ENCODE peak calls at places on chromosomes 5 and 9, in ten cellular contexts. I, A, Y, N, K, P, X, B, F and T are unnamed samples.

GRCh38 chr9:87350915-87351314 is 146.8 kb upstream of the DAPK1 start:
- DNase-seq in X (no peak), A (no peak), F (no peak), B (no peak), Y (no peak), K (no peak), P (no peak), I (no peak), N (no peak), T (no peak)

GRCh38 chr9:136922540-136922939 is 22.0 kb downstream of the FBXW5 start:
- DNase-seq in I (no peak), P (no peak), B (no peak), X (no peak), K (no peak), F (no peak), Y (no peak), A (no peak), N (no peak), T (no peak)

GRCh38 chr5:164597293-164597900 is 1092.0 kb downstream of the MAT2B start:
- DNase-seq in K (no peak), P (peak; percentile 18), I (no peak), X (no peak), Y (no peak), F (no peak), B (no peak), N (no peak), A (no peak), T (no peak)

GRCh38 chr5:88785396-88786216 is 97.4 kb downstream of the MEF2C start:
- DNase-seq in P (peak; percentile 82), X (peak; percentile 61), B (no peak), Y (peak; percentile 96), A (peak; percentile 30), F (no peak), N (peak; percentile 68), I (no peak), K (no peak), T (no peak)

GRCh38 chr5:76766746-76767145 is 50.8 kb downstream of the F2R start:
- DNase-seq in X (no peak), Y (peak; percentile 68), I (no peak), F (no peak), K (no peak), B (no peak), P (no peak), N (no peak), A (no peak), T (no peak)

GRCh38 chr5:175873090-175873454 is 1.7 kb downstream of the CPLX2 start:
- DNase-seq in K (no peak), X (no peak), N (no peak), A (no peak), Y (no peak), B (no peak), I (no peak), F (no peak), P (peak; percentile 5), T (no peak)

GRCh38 chr9:118635416-118635815 is 733.8 kb downstream of the BRINP1 start:
- DNase-seq in A (no peak), N (no peak), K (no peak), I (no peak), F (no peak), Y (no peak), X (no peak), B (no peak), P (no peak), T (no peak)

GRCh38 chr5:94544031-94544650 is 74.3 kb downstream of the KIAA0825 start:
- DNase-seq in K (no peak), B (no peak), N (no peak), X (no peak), P (no peak), Y (peak; percentile 7), I (no peak), A (no peak), F (no peak), T (no peak)

GRCh38 chr9:35603506-35603985 is 1.5 kb upstream of the TESK1 start:
- DNase-seq in N (no peak), A (peak; percentile 61), I (peak; percentile 86), Y (no peak), B (peak; percentile 82), X (peak; percentile 72), F (peak; percentile 91), P (no peak), K (peak; percentile 55), T (peak; percentile 88)

GRCh38 chr5:59756373-59757035 is 137.0 kb downstream of the PDE4D start:
- DNase-seq in F (no peak), B (no peak), N (no peak), A (no peak), Y (no peak), P (no peak), K (no peak), I (no peak), X (no peak), T (no peak)

GRCh38 chr9:107827884-107828283 is 338.3 kb upstream of the KLF4 start:
- DNase-seq in Y (no peak), K (no peak), A (no peak), N (no peak), F (no peak), B (no peak), X (no peak), I (no peak), P (no peak), T (no peak)

GRCh38 chr9:7591501-7591900 is 208.1 kb downstream of the DMAC1 start:
- DNase-seq in Y (no peak), F (no peak), I (no peak), X (no peak), P (no peak), N (no peak), K (no peak), B (no peak), A (no peak), T (no peak)

GRCh38 chr5:173789031-173789920 is 98.9 kb upstream of the CPEB4 start:
- DNase-seq in A (peak; percentile 13), B (no peak), P (no peak), F (no peak), Y (no peak), K (no peak), I (no peak), X (peak; percentile 89), N (peak; percentile 60), T (no peak)
- H3K4me3 ChIP-seq in A (no peak overlapping the region), B (no peak overlapping the region), P (no peak overlapping the region), F (no peak overlapping the region), Y (no peak overlapping the region), K (no peak overlapping the region), I (no peak overlapping the region), X (no peak overlapping the region), N (no peak overlapping the region), T (no peak overlapping the region)

GRCh38 chr5:38742821-38743220 is 103.0 kb upstream of the OSMR start:
- DNase-seq in B (no peak), X (no peak), I (no peak), F (no peak), P (no peak), A (no peak), K (no peak), Y (no peak), N (no peak), T (no peak)
- H3K27ac ChIP-seq in B (no peak overlapping the region), X (no peak overlapping the region), I (no peak overlapping the region), F (no peak overlapping the region), P (no peak overlapping the region), A (no peak overlapping the region), K (no peak overlapping the region), Y (no peak overlapping the region), N (no peak overlapping the region), T (no peak overlapping the region)

GRCh38 chr9:93587284-93587650 is 10.9 kb downstream of the PHF2 start:
- DNase-seq in B (no peak), X (peak; percentile 8), K (no peak), F (peak; percentile 46), I (peak; percentile 52), P (no peak), A (no peak), Y (no peak), N (no peak), T (peak; percentile 67)

GRCh38 chr9:93590609-93591234 is 14.3 kb downstream of the PHF2 start:
- DNase-seq in X (peak; percentile 13), K (no peak), I (peak; percentile 56), Y (no peak), A (no peak), N (no peak), F (no peak), P (no peak), B (no peak), T (peak; percentile 50)

GRCh38 chr9:93587651-93588347 is 11.4 kb downstream of the PHF2 start:
- DNase-seq in Y (no peak), N (no peak), P (no peak), K (no peak), I (peak; percentile 67), B (no peak), A (no peak), X (peak; percentile 17), F (peak; percentile 52), T (peak; percentile 55)

GRCh38 chr9:93589688-93590087 is 13.3 kb downstream of the PHF2 start:
- DNase-seq in F (peak; percentile 56), N (no peak), P (no peak), B (no peak), Y (peak; percentile 47), A (no peak), K (no peak), X (peak; percentile 79), I (peak; percentile 47), T (peak; percentile 66)

DNA sequence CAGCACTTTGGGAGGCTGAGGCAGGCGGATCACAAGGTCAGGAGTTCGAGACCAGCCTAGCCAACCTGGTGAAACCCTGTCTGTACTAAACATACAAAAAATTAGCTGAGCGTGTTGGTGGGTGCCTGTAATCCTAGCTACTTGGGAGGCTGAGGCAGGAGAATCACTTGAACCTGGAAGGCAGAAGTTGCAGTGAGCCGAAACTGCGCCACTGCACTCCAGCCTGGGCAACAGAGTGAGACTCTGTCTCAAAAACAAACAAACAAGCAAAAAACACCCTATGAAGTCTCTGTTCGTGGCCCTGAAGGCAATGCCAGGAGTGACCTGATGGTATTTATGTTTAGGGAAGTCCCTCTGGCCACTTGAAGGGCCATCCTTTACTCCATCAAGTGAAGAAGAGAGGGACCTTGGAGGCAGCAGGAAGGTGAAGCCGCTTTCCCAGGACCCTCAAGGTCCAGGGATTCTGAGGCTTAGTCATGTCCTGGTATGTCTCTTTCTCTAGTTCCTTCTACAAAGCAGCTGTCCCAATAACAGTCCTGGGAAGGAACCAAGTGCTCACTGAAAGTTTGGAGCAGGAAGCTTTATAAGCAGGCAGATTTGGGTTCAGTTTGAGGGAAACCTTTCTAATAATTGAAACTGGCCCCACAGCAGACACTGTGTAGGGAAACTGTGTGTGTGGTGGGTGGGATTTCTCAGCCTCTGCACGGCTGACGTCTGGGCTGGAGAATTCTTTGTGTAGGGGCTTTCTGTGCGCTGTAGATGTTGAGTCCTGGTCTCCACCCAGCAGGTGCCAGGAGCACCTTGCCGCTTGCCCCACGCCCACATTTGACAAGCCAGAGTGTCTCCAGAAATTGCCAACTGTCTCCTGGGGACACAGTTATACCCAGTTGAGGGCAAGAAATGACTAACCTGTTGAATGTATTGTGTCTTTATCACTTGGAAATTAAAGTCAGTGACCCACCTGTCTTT is 12.5 kb downstream of the PHF2 start:
- DNase-seq in B (no peak), P (no peak), Y (peak; percentile 29), N (no peak), K (no peak), A (no peak), X (peak; percentile 14), F (peak; percentile 55), I (no peak), T (peak; percentile 40)
- H3K4me3 ChIP-seq in B (no peak overlapping the region), P (no peak overlapping the region), Y (no peak overlapping the region), N (no peak overlapping the region), K (no peak overlapping the region), A (no peak overlapping the region), X (no peak overlapping the region), F (no peak overlapping the region), I (no peak overlapping the region), T (no peak overlapping the region)

DNA sequence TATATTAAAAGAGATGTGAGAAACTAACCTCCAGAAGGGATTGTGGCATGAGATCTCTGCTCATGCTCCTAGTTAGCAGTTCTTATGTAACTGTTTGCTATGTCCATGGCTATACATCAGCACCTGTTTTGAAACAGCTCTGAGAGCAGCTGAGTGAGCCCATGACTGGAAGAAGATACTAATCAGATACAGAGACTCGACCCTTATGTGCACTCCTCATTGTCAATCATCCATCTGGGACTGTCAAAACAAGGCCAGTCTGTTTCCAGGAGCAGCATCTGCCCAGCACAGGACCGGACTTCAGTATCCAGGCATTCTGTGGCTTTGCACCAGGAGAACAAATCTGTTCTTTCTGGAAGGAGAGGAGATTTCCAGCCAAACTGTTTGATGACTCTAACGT is 77.7 kb downstream of the EFNA5 start:
- DNase-seq in B (no peak), N (no peak), I (no peak), K (no peak), A (no peak), X (no peak), Y (no peak), P (no peak), F (no peak), T (no peak)
- H3K27ac ChIP-seq in B (peak overlapping the region; percentile 33), N (peak overlapping the region; percentile 18), I (no peak overlapping the region), K (peak overlapping the region; percentile 51), A (no peak overlapping the region), X (no peak overlapping the region), Y (no peak overlapping the region), P (no peak overlapping the region), F (peak overlapping the region; percentile 34), T (peak overlapping the region; percentile 15)